ENCODE peak calls at places on chromosomes 1 and 21, in eight cellular contexts. One of them, this sample, is unnamed.

GRCh38 chr1:111139234-111139955 is 498 bp downstream of the DRAM2 start:
- DNase-seq in Caki2: peak
- DNase-seq in GM04503: peak
- DNase-seq in stimulated activated CD4-positive, alpha-beta T cell treated with anti-CD3 and anti-CD28 coated beads, Interleukin-1b, Interleukin-23, amount 100 ng/mL, for 24 hours: peak
- DNase-seq in activated CD8-positive, alpha-beta memory T cell treated with anti-CD3 and anti-CD28 coated beads, Interleukin-2, amount 50 U/mL, for 4 hours: peak
- DNase-seq in SK-MEL-5: peak
- DNase-seq in putamen: peak
- DNase-seq in nephron progenitor cell: peak
- DNase-seq in this sample: peak

GRCh38 chr1:202967684-202968281 is 726 bp upstream of the CYB5R1 start:
- DNase-seq in putamen: no peak
- DNase-seq in Caki2: no peak
- DNase-seq in SK-MEL-5: no peak
- DNase-seq in nephron progenitor cell: no peak
- DNase-seq in GM04503: no peak
- DNase-seq in stimulated activated CD4-positive, alpha-beta T cell treated with anti-CD3 and anti-CD28 coated beads, Interleukin-1b, Interleukin-23, amount 100 ng/mL, for 24 hours: no peak
- DNase-seq in activated CD8-positive, alpha-beta memory T cell treated with anti-CD3 and anti-CD28 coated beads, Interleukin-2, amount 50 U/mL, for 4 hours: no peak
- DNase-seq in this sample: no peak

GRCh38 chr1:235050911-235051360 is 77.7 kb downstream of the TOMM20 start:
- DNase-seq in GM04503: no peak
- DNase-seq in Caki2: no peak
- DNase-seq in putamen: no peak
- DNase-seq in SK-MEL-5: no peak
- DNase-seq in activated CD8-positive, alpha-beta memory T cell treated with anti-CD3 and anti-CD28 coated beads, Interleukin-2, amount 50 U/mL, for 4 hours: no peak
- DNase-seq in stimulated activated CD4-positive, alpha-beta T cell treated with anti-CD3 and anti-CD28 coated beads, Interleukin-1b, Interleukin-23, amount 100 ng/mL, for 24 hours: no peak
- DNase-seq in nephron progenitor cell: no peak
- DNase-seq in this sample: no peak

GRCh38 chr21:39527067-39527595 is 75.4 kb downstream of the SH3BGR start:
- DNase-seq in activated CD8-positive, alpha-beta memory T cell treated with anti-CD3 and anti-CD28 coated beads, Interleukin-2, amount 50 U/mL, for 4 hours: no peak
- DNase-seq in putamen: no peak
- DNase-seq in nephron progenitor cell: no peak
- DNase-seq in stimulated activated CD4-positive, alpha-beta T cell treated with anti-CD3 and anti-CD28 coated beads, Interleukin-1b, Interleukin-23, amount 100 ng/mL, for 24 hours: no peak
- DNase-seq in Caki2: no peak
- DNase-seq in SK-MEL-5: no peak
- DNase-seq in GM04503: no peak
- DNase-seq in this sample: no peak

GRCh38 chr1:228804640-228805413 is 69.5 kb downstream of the RHOU start:
- DNase-seq in nephron progenitor cell: no peak
- DNase-seq in SK-MEL-5: no peak
- DNase-seq in stimulated activated CD4-positive, alpha-beta T cell treated with anti-CD3 and anti-CD28 coated beads, Interleukin-1b, Interleukin-23, amount 100 ng/mL, for 24 hours: no peak
- DNase-seq in Caki2: no peak
- DNase-seq in activated CD8-positive, alpha-beta memory T cell treated with anti-CD3 and anti-CD28 coated beads, Interleukin-2, amount 50 U/mL, for 4 hours: no peak
- DNase-seq in GM04503: no peak
- DNase-seq in putamen: no peak
- DNase-seq in this sample: no peak

GRCh38 chr1:38328278-38329035 is 281.9 kb upstream of the POU3F1 start:
- DNase-seq in stimulated activated CD4-positive, alpha-beta T cell treated with anti-CD3 and anti-CD28 coated beads, Interleukin-1b, Interleukin-23, amount 100 ng/mL, for 24 hours: no peak
- DNase-seq in nephron progenitor cell: no peak
- DNase-seq in SK-MEL-5: no peak
- DNase-seq in putamen: peak
- DNase-seq in activated CD8-positive, alpha-beta memory T cell treated with anti-CD3 and anti-CD28 coated beads, Interleukin-2, amount 50 U/mL, for 4 hours: no peak
- DNase-seq in GM04503: no peak
- DNase-seq in Caki2: no peak
- DNase-seq in this sample: no peak

GRCh38 chr1:11314959-11315358 is 42.0 kb downstream of the UBIAD1 start:
- DNase-seq in stimulated activated CD4-positive, alpha-beta T cell treated with anti-CD3 and anti-CD28 coated beads, Interleukin-1b, Interleukin-23, amount 100 ng/mL, for 24 hours: no peak
- DNase-seq in putamen: no peak
- DNase-seq in GM04503: no peak
- DNase-seq in activated CD8-positive, alpha-beta memory T cell treated with anti-CD3 and anti-CD28 coated beads, Interleukin-2, amount 50 U/mL, for 4 hours: no peak
- DNase-seq in Caki2: no peak
- DNase-seq in nephron progenitor cell: no peak
- DNase-seq in SK-MEL-5: no peak
- DNase-seq in this sample: no peak

GRCh38 chr1:154208677-154209390 is 2.7 kb upstream of the CFAP141 start:
- DNase-seq in nephron progenitor cell: no peak
- DNase-seq in SK-MEL-5: no peak
- DNase-seq in Caki2: no peak
- DNase-seq in GM04503: no peak
- DNase-seq in putamen: no peak
- DNase-seq in stimulated activated CD4-positive, alpha-beta T cell treated with anti-CD3 and anti-CD28 coated beads, Interleukin-1b, Interleukin-23, amount 100 ng/mL, for 24 hours: no peak
- DNase-seq in activated CD8-positive, alpha-beta memory T cell treated with anti-CD3 and anti-CD28 coated beads, Interleukin-2, amount 50 U/mL, for 4 hours: no peak
- DNase-seq in this sample: no peak

This sample was measured in A673.